ENCODE peak calls at places on chromosomes 2 and 18, in seven cellular contexts. One of them, this sample, is unnamed.

GRCh38 chr2:112977559-112978056 is at the start of gene IL36G:
- DNase-seq in transverse colon: no peak
- DNase-seq in MCF 10A: no peak
- DNase-seq in epithelial cell of esophagus: peak
- DNase-seq in upper lobe of left lung: no peak
- DNase-seq in AG10803: no peak
- DNase-seq in fibroblast of the aortic adventitia: no peak
- DNase-seq in this sample: no peak

GRCh38 chr2:38178556-38179419 is 102.8 kb upstream of the CYP1B1 start:
- DNase-seq in MCF 10A: peak
- DNase-seq in AG10803: peak
- DNase-seq in epithelial cell of esophagus: peak
- DNase-seq in fibroblast of the aortic adventitia: peak
- DNase-seq in transverse colon: no peak
- DNase-seq in upper lobe of left lung: peak
- DNase-seq in this sample: no peak

GRCh38 chr2:86746903-86747302 is 26.8 kb downstream of the RMND5A start:
- DNase-seq in MCF 10A: no peak
- DNase-seq in upper lobe of left lung: no peak
- DNase-seq in fibroblast of the aortic adventitia: no peak
- DNase-seq in AG10803: no peak
- DNase-seq in epithelial cell of esophagus: no peak
- DNase-seq in transverse colon: no peak
- DNase-seq in this sample: no peak

GRCh38 chr2:31785876-31786275 is 205.1 kb upstream of the SRD5A2 start:
- DNase-seq in transverse colon: no peak
- DNase-seq in MCF 10A: no peak
- DNase-seq in epithelial cell of esophagus: no peak
- DNase-seq in fibroblast of the aortic adventitia: no peak
- DNase-seq in AG10803: no peak
- DNase-seq in upper lobe of left lung: no peak
- DNase-seq in this sample: no peak

GRCh38 chr18:72541871-72542690 is 2.1 kb downstream of the CBLN2 start:
- DNase-seq in AG10803: no peak
- DNase-seq in fibroblast of the aortic adventitia: no peak
- DNase-seq in epithelial cell of esophagus: peak
- DNase-seq in MCF 10A: no peak
- DNase-seq in upper lobe of left lung: no peak
- DNase-seq in transverse colon: no peak
- DNase-seq in this sample: no peak

GRCh38 chr18:9135912-9136314 is 668 bp upstream of the ANKRD12 start:
- DNase-seq in epithelial cell of esophagus: peak
- DNase-seq in MCF 10A: peak
- DNase-seq in fibroblast of the aortic adventitia: peak
- DNase-seq in AG10803: no peak
- DNase-seq in transverse colon: peak
- DNase-seq in upper lobe of left lung: no peak
- DNase-seq in this sample: peak

GRCh38 chr18:5488844-5489243 is 55.0 kb downstream of the EPB41L3 start:
- DNase-seq in epithelial cell of esophagus: no peak
- DNase-seq in transverse colon: no peak
- DNase-seq in AG10803: no peak
- DNase-seq in upper lobe of left lung: no peak
- DNase-seq in MCF 10A: no peak
- DNase-seq in fibroblast of the aortic adventitia: peak
- DNase-seq in this sample: no peak

GRCh38 chr2:239321596-239322413 is 79.0 kb downstream of the HDAC4 start:
- DNase-seq in upper lobe of left lung: no peak
- DNase-seq in epithelial cell of esophagus: no peak
- DNase-seq in transverse colon: no peak
- DNase-seq in AG10803: no peak
- DNase-seq in MCF 10A: peak
- DNase-seq in fibroblast of the aortic adventitia: no peak
- DNase-seq in this sample: peak

GRCh38 chr2:78780321-78780720 is 245.2 kb upstream of the REG3G start:
- DNase-seq in epithelial cell of esophagus: no peak
- DNase-seq in upper lobe of left lung: no peak
- DNase-seq in fibroblast of the aortic adventitia: no peak
- DNase-seq in transverse colon: no peak
- DNase-seq in MCF 10A: no peak
- DNase-seq in AG10803: no peak
- DNase-seq in this sample: no peak

GRCh38 chr18:76258209-76258608 is 236.8 kb downstream of the ZNF516 start:
- DNase-seq in epithelial cell of esophagus: peak
- DNase-seq in upper lobe of left lung: no peak
- DNase-seq in fibroblast of the aortic adventitia: no peak
- DNase-seq in transverse colon: no peak
- DNase-seq in MCF 10A: peak
- DNase-seq in AG10803: no peak
- DNase-seq in this sample: no peak

GRCh38 chr2:46098606-46099005 is 198.6 kb upstream of the EPAS1 start:
- DNase-seq in MCF 10A: peak
- DNase-seq in fibroblast of the aortic adventitia: peak
- DNase-seq in AG10803: peak
- DNase-seq in upper lobe of left lung: no peak
- DNase-seq in transverse colon: no peak
- DNase-seq in epithelial cell of esophagus: peak
- DNase-seq in this sample: no peak

GRCh38 chr2:11121823-11122155 is 33.5 kb upstream of the SLC66A3 start:
- DNase-seq in epithelial cell of esophagus: no peak
- DNase-seq in MCF 10A: no peak
- DNase-seq in upper lobe of left lung: no peak
- DNase-seq in fibroblast of the aortic adventitia: no peak
- DNase-seq in transverse colon: no peak
- DNase-seq in AG10803: no peak
- DNase-seq in this sample: no peak

GRCh38 chr2:11122380-11122779 is 32.9 kb upstream of the SLC66A3 start:
- DNase-seq in MCF 10A: no peak
- DNase-seq in fibroblast of the aortic adventitia: no peak
- DNase-seq in AG10803: no peak
- DNase-seq in transverse colon: no peak
- DNase-seq in upper lobe of left lung: no peak
- DNase-seq in epithelial cell of esophagus: peak
- DNase-seq in this sample: no peak

GRCh38 chr2:11123856-11124759 is 31.2 kb upstream of the SLC66A3 start:
- DNase-seq in epithelial cell of esophagus: peak
- DNase-seq in MCF 10A: peak
- DNase-seq in transverse colon: peak
- DNase-seq in AG10803: peak
- DNase-seq in upper lobe of left lung: peak
- DNase-seq in fibroblast of the aortic adventitia: peak
- DNase-seq in this sample: peak

GRCh38 chr2:11123001-11123809 is 32.1 kb upstream of the SLC66A3 start:
- DNase-seq in AG10803: no peak
- DNase-seq in fibroblast of the aortic adventitia: no peak
- DNase-seq in upper lobe of left lung: no peak
- DNase-seq in MCF 10A: no peak
- DNase-seq in epithelial cell of esophagus: no peak
- DNase-seq in transverse colon: no peak
- DNase-seq in this sample: no peak

DNA sequence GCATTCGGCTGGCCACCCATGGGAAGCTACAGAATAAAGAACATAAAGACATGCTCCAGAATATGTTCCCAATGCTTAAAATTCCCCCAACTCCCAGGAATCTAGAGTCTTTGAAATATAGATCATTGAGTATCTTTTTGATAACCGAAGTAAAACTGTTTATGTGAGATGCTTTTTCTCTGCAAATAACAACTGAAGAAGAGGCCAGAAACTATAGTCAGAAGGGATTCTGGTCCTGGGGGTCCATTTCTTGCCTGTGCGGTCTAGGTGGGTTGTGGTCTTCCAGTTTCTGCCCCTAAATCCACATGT is 30.6 kb upstream of the SLC66A3 start:
- DNase-seq in transverse colon: no peak
- DNase-seq in upper lobe of left lung: no peak
- DNase-seq in MCF 10A: no peak
- DNase-seq in fibroblast of the aortic adventitia: no peak
- DNase-seq in AG10803: no peak
- DNase-seq in epithelial cell of esophagus: no peak
- DNase-seq in this sample: no peak
- TF ChIP-seq CTCF in transverse colon: no peak
- TF ChIP-seq CTCF in upper lobe of left lung: no peak
- TF ChIP-seq CTCF in MCF 10A: no peak
- TF ChIP-seq CTCF in fibroblast of the aortic adventitia: no peak
- TF ChIP-seq CTCF in AG10803: no peak
- TF ChIP-seq CTCF in epithelial cell of esophagus: no peak
- TF ChIP-seq CTCF in this sample: no peak

GRCh38 chr18:35104391-35105051 is 63.3 kb downstream of the MAPRE2 start:
- DNase-seq in fibroblast of the aortic adventitia: no peak
- DNase-seq in AG10803: no peak
- DNase-seq in transverse colon: no peak
- DNase-seq in upper lobe of left lung: no peak
- DNase-seq in epithelial cell of esophagus: no peak
- DNase-seq in MCF 10A: no peak
- DNase-seq in this sample: no peak
- TF ChIP-seq CTCF in fibroblast of the aortic adventitia: no peak
- TF ChIP-seq CTCF in AG10803: no peak
- TF ChIP-seq CTCF in transverse colon: no peak
- TF ChIP-seq CTCF in upper lobe of left lung: no peak
- TF ChIP-seq CTCF in epithelial cell of esophagus: no peak
- TF ChIP-seq CTCF in MCF 10A: no peak
- TF ChIP-seq CTCF in this sample: no peak

DNA sequence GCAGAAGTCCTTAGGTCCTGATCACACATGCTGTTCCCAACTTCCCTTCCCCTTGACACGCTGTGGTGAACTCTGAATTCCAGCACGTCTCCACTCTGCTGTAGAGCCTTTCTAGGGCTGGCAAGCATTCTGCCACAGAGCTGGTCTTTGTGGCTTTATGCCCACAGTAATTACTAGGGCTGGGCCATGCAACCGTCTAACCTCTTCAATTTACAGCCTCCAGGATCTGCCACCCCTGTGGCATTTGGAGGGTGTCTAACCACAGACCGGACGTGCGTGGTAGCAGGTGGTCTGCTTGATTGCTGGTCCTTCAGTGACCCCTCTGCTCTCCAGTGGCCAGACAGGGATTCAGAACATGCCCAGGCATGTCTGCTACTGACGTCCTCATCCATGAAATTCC is 43.1 kb upstream of the TGFA start:
- DNase-seq in AG10803: peak
- DNase-seq in fibroblast of the aortic adventitia: no peak
- DNase-seq in transverse colon: peak
- DNase-seq in MCF 10A: no peak
- DNase-seq in upper lobe of left lung: no peak
- DNase-seq in epithelial cell of esophagus: peak
- DNase-seq in this sample: no peak
- TF ChIP-seq CTCF in AG10803: no peak
- TF ChIP-seq CTCF in fibroblast of the aortic adventitia: no peak
- TF ChIP-seq CTCF in transverse colon: no peak
- TF ChIP-seq CTCF in MCF 10A: no peak
- TF ChIP-seq CTCF in upper lobe of left lung: no peak
- TF ChIP-seq CTCF in epithelial cell of esophagus: no peak
- TF ChIP-seq CTCF in this sample: no peak

DNA sequence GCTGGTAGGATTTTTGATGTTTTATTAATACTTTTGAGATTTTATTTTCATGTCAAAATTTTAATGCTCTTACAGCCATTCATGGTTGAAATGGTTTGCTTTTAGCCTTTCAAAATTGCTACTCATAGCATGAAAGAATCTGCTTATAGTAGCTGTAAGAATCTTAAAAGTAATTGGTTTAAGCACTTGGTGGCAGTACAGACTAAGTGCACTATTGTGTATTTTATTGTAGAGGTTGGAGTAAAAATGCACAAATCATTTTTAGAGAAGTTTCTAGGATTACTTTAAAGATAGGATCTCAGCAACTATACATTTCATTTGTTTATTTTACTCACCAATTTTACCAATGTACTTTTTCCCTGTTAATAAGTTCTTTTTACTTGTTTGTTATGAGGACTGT is 205.8 kb downstream of the SPAG16 start:
- DNase-seq in fibroblast of the aortic adventitia: no peak
- DNase-seq in upper lobe of left lung: no peak
- DNase-seq in AG10803: no peak
- DNase-seq in epithelial cell of esophagus: peak
- DNase-seq in transverse colon: no peak
- DNase-seq in MCF 10A: peak
- DNase-seq in this sample: no peak
- TF ChIP-seq CTCF in fibroblast of the aortic adventitia: no peak
- TF ChIP-seq CTCF in upper lobe of left lung: no peak
- TF ChIP-seq CTCF in AG10803: no peak
- TF ChIP-seq CTCF in epithelial cell of esophagus: peak
- TF ChIP-seq CTCF in transverse colon: no peak
- TF ChIP-seq CTCF in MCF 10A: peak
- TF ChIP-seq CTCF in this sample: peak

GRCh38 chr2:35822716-35823115 is 532.9 kb upstream of the CRIM1 start:
- DNase-seq in AG10803: no peak
- DNase-seq in upper lobe of left lung: no peak
- DNase-seq in MCF 10A: no peak
- DNase-seq in transverse colon: no peak
- DNase-seq in fibroblast of the aortic adventitia: no peak
- DNase-seq in epithelial cell of esophagus: no peak
- DNase-seq in this sample: no peak

GRCh38 chr2:35821675-35822074 is 533.9 kb upstream of the CRIM1 start:
- DNase-seq in upper lobe of left lung: no peak
- DNase-seq in transverse colon: no peak
- DNase-seq in AG10803: no peak
- DNase-seq in epithelial cell of esophagus: no peak
- DNase-seq in MCF 10A: no peak
- DNase-seq in fibroblast of the aortic adventitia: no peak
- DNase-seq in this sample: no peak

GRCh38 chr2:35819053-35819452 is 536.5 kb upstream of the CRIM1 start:
- DNase-seq in AG10803: no peak
- DNase-seq in MCF 10A: no peak
- DNase-seq in epithelial cell of esophagus: no peak
- DNase-seq in transverse colon: no peak
- DNase-seq in upper lobe of left lung: no peak
- DNase-seq in fibroblast of the aortic adventitia: no peak
- DNase-seq in this sample: no peak

DNA sequence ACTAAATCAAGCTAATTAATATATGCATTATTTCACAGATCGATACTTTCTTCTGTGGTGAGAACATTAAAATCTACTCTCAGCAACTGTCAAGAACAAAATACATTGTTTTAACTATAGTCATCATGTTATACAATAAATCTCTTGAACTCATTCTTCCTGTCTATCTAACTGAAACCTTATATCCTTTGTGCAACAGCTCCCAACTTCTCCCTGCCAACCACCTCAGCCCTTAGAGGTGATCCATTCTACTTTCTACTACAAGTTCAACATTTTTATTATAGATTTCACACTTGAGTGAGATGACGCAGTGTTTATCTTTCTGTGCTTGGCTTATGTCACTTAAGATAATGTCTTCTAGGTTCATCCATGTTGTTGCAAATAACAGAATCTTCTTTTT is 535.2 kb upstream of the CRIM1 start:
- DNase-seq in upper lobe of left lung: no peak
- DNase-seq in transverse colon: no peak
- DNase-seq in MCF 10A: no peak
- DNase-seq in fibroblast of the aortic adventitia: no peak
- DNase-seq in AG10803: no peak
- DNase-seq in epithelial cell of esophagus: no peak
- DNase-seq in this sample: no peak
- TF ChIP-seq CTCF in upper lobe of left lung: no peak
- TF ChIP-seq CTCF in transverse colon: no peak
- TF ChIP-seq CTCF in MCF 10A: no peak
- TF ChIP-seq CTCF in fibroblast of the aortic adventitia: no peak
- TF ChIP-seq CTCF in AG10803: no peak
- TF ChIP-seq CTCF in epithelial cell of esophagus: no peak
- TF ChIP-seq CTCF in this sample: no peak

GRCh38 chr2:152441961-152442360 is 107.0 kb downstream of the FMNL2 start:
- DNase-seq in MCF 10A: no peak
- DNase-seq in epithelial cell of esophagus: no peak
- DNase-seq in upper lobe of left lung: no peak
- DNase-seq in transverse colon: no peak
- DNase-seq in fibroblast of the aortic adventitia: no peak
- DNase-seq in AG10803: no peak
- DNase-seq in this sample: no peak
- TF ChIP-seq CTCF in MCF 10A: no peak
- TF ChIP-seq CTCF in epithelial cell of esophagus: no peak
- TF ChIP-seq CTCF in upper lobe of left lung: no peak
- TF ChIP-seq CTCF in transverse colon: no peak
- TF ChIP-seq CTCF in fibroblast of the aortic adventitia: no peak
- TF ChIP-seq CTCF in AG10803: no peak
- TF ChIP-seq CTCF in this sample: no peak